ENCODE peak calls at places on chromosomes 7 and 10, in ten cellular contexts. One of them, this sample, is unnamed.

GRCh38 chr7:31950101-31950755 is 120.0 kb downstream of the PDE1C start:
- DNase-seq in stimulated activated CD8-positive, alpha-beta memory T cell treated with anti-CD3 and anti-CD28 coated beads, Interleukin-15, amount 100 ng/mL, for 24 hours: no peak
- DNase-seq in amniotic stem cell: no peak
- DNase-seq in activated CD4-positive, alpha-beta T cell treated with anti-CD3 and anti-CD28 coated beads, Interleukin-2, amount 10 ng/mL, durations not matched to agents 24 days and 14 days: no peak
- DNase-seq in stimulated activated CD4-positive, alpha-beta T cell treated with anti-CD3 and anti-CD28 coated beads, Interleukin-4, amount 100 ng/mL, for 48 hours: no peak
- DNase-seq in heart left ventricle: no peak
- DNase-seq in NCI-H226: no peak
- DNase-seq in astrocyte of the spinal cord: peak; percentile 54
- DNase-seq in activated CD8-positive, alpha-beta T cell treated with anti-CD3 and anti-CD28 coated beads for 36 hours: no peak
- DNase-seq in aorta: no peak
- DNase-seq in this sample: no peak

GRCh38 chr10:97542169-97543024 is 30.2 kb upstream of the ANKRD2 start:
- DNase-seq in stimulated activated CD8-positive, alpha-beta memory T cell treated with anti-CD3 and anti-CD28 coated beads, Interleukin-15, amount 100 ng/mL, for 24 hours: no peak
- DNase-seq in amniotic stem cell: peak; percentile 73
- DNase-seq in activated CD4-positive, alpha-beta T cell treated with anti-CD3 and anti-CD28 coated beads, Interleukin-2, amount 10 ng/mL, durations not matched to agents 24 days and 14 days: peak; percentile 62
- DNase-seq in stimulated activated CD4-positive, alpha-beta T cell treated with anti-CD3 and anti-CD28 coated beads, Interleukin-4, amount 100 ng/mL, for 48 hours: no peak
- DNase-seq in heart left ventricle: peak; percentile 79
- DNase-seq in NCI-H226: peak; percentile 96
- DNase-seq in astrocyte of the spinal cord: peak; percentile 97
- DNase-seq in activated CD8-positive, alpha-beta T cell treated with anti-CD3 and anti-CD28 coated beads for 36 hours: peak; percentile 63
- DNase-seq in aorta: peak; percentile 89
- DNase-seq in this sample: no peak

GRCh38 chr10:121436630-121437311 is 161.5 kb downstream of the FGFR2 start:
- DNase-seq in stimulated activated CD8-positive, alpha-beta memory T cell treated with anti-CD3 and anti-CD28 coated beads, Interleukin-15, amount 100 ng/mL, for 24 hours: no peak
- DNase-seq in amniotic stem cell: no peak
- DNase-seq in activated CD4-positive, alpha-beta T cell treated with anti-CD3 and anti-CD28 coated beads, Interleukin-2, amount 10 ng/mL, durations not matched to agents 24 days and 14 days: no peak
- DNase-seq in stimulated activated CD4-positive, alpha-beta T cell treated with anti-CD3 and anti-CD28 coated beads, Interleukin-4, amount 100 ng/mL, for 48 hours: no peak
- DNase-seq in heart left ventricle: no peak
- DNase-seq in NCI-H226: no peak
- DNase-seq in astrocyte of the spinal cord: no peak
- DNase-seq in activated CD8-positive, alpha-beta T cell treated with anti-CD3 and anti-CD28 coated beads for 36 hours: no peak
- DNase-seq in aorta: no peak
- DNase-seq in this sample: no peak

GRCh38 chr10:89427629-89428028 is 13.3 kb downstream of the IFIT5 start:
- DNase-seq in stimulated activated CD8-positive, alpha-beta memory T cell treated with anti-CD3 and anti-CD28 coated beads, Interleukin-15, amount 100 ng/mL, for 24 hours: no peak
- DNase-seq in amniotic stem cell: peak; percentile 59
- DNase-seq in activated CD4-positive, alpha-beta T cell treated with anti-CD3 and anti-CD28 coated beads, Interleukin-2, amount 10 ng/mL, durations not matched to agents 24 days and 14 days: no peak
- DNase-seq in stimulated activated CD4-positive, alpha-beta T cell treated with anti-CD3 and anti-CD28 coated beads, Interleukin-4, amount 100 ng/mL, for 48 hours: no peak
- DNase-seq in heart left ventricle: no peak
- DNase-seq in NCI-H226: peak; percentile 58
- DNase-seq in astrocyte of the spinal cord: peak; percentile 86
- DNase-seq in activated CD8-positive, alpha-beta T cell treated with anti-CD3 and anti-CD28 coated beads for 36 hours: no peak
- DNase-seq in aorta: no peak
- DNase-seq in this sample: no peak

GRCh38 chr10:102814873-102815661 is 22.1 kb downstream of the CYP17A1 start:
- DNase-seq in stimulated activated CD8-positive, alpha-beta memory T cell treated with anti-CD3 and anti-CD28 coated beads, Interleukin-15, amount 100 ng/mL, for 24 hours: no peak
- DNase-seq in amniotic stem cell: no peak
- DNase-seq in activated CD4-positive, alpha-beta T cell treated with anti-CD3 and anti-CD28 coated beads, Interleukin-2, amount 10 ng/mL, durations not matched to agents 24 days and 14 days: no peak
- DNase-seq in stimulated activated CD4-positive, alpha-beta T cell treated with anti-CD3 and anti-CD28 coated beads, Interleukin-4, amount 100 ng/mL, for 48 hours: no peak
- DNase-seq in heart left ventricle: peak; percentile 77
- DNase-seq in NCI-H226: no peak
- DNase-seq in astrocyte of the spinal cord: peak; percentile 72
- DNase-seq in activated CD8-positive, alpha-beta T cell treated with anti-CD3 and anti-CD28 coated beads for 36 hours: no peak
- DNase-seq in aorta: peak; percentile 94
- DNase-seq in this sample: no peak

GRCh38 chr7:147261693-147262092 is 1145.1 kb downstream of the CNTNAP2 start:
- DNase-seq in stimulated activated CD8-positive, alpha-beta memory T cell treated with anti-CD3 and anti-CD28 coated beads, Interleukin-15, amount 100 ng/mL, for 24 hours: no peak
- DNase-seq in amniotic stem cell: no peak
- DNase-seq in activated CD4-positive, alpha-beta T cell treated with anti-CD3 and anti-CD28 coated beads, Interleukin-2, amount 10 ng/mL, durations not matched to agents 24 days and 14 days: no peak
- DNase-seq in stimulated activated CD4-positive, alpha-beta T cell treated with anti-CD3 and anti-CD28 coated beads, Interleukin-4, amount 100 ng/mL, for 48 hours: no peak
- DNase-seq in heart left ventricle: no peak
- DNase-seq in NCI-H226: no peak
- DNase-seq in astrocyte of the spinal cord: no peak
- DNase-seq in activated CD8-positive, alpha-beta T cell treated with anti-CD3 and anti-CD28 coated beads for 36 hours: no peak
- DNase-seq in aorta: no peak
- DNase-seq in this sample: no peak

GRCh38 chr10:28400678-28401077 is 97.8 kb upstream of the MPP7 start:
- DNase-seq in stimulated activated CD8-positive, alpha-beta memory T cell treated with anti-CD3 and anti-CD28 coated beads, Interleukin-15, amount 100 ng/mL, for 24 hours: no peak
- DNase-seq in amniotic stem cell: no peak
- DNase-seq in activated CD4-positive, alpha-beta T cell treated with anti-CD3 and anti-CD28 coated beads, Interleukin-2, amount 10 ng/mL, durations not matched to agents 24 days and 14 days: no peak
- DNase-seq in stimulated activated CD4-positive, alpha-beta T cell treated with anti-CD3 and anti-CD28 coated beads, Interleukin-4, amount 100 ng/mL, for 48 hours: no peak
- DNase-seq in heart left ventricle: no peak
- DNase-seq in NCI-H226: no peak
- DNase-seq in astrocyte of the spinal cord: no peak
- DNase-seq in activated CD8-positive, alpha-beta T cell treated with anti-CD3 and anti-CD28 coated beads for 36 hours: no peak
- DNase-seq in aorta: no peak
- DNase-seq in this sample: no peak

GRCh38 chr10:126646101-126646500 is 24.4 kb downstream of the C10orf90 start:
- DNase-seq in stimulated activated CD8-positive, alpha-beta memory T cell treated with anti-CD3 and anti-CD28 coated beads, Interleukin-15, amount 100 ng/mL, for 24 hours: no peak
- DNase-seq in amniotic stem cell: peak; percentile 2
- DNase-seq in activated CD4-positive, alpha-beta T cell treated with anti-CD3 and anti-CD28 coated beads, Interleukin-2, amount 10 ng/mL, durations not matched to agents 24 days and 14 days: no peak
- DNase-seq in stimulated activated CD4-positive, alpha-beta T cell treated with anti-CD3 and anti-CD28 coated beads, Interleukin-4, amount 100 ng/mL, for 48 hours: no peak
- DNase-seq in heart left ventricle: no peak
- DNase-seq in NCI-H226: no peak
- DNase-seq in astrocyte of the spinal cord: peak; percentile 49
- DNase-seq in activated CD8-positive, alpha-beta T cell treated with anti-CD3 and anti-CD28 coated beads for 36 hours: no peak
- DNase-seq in aorta: no peak
- DNase-seq in this sample: no peak

GRCh38 chr10:62851449-62851848 is 35.3 kb upstream of the EGR2 start:
- DNase-seq in stimulated activated CD8-positive, alpha-beta memory T cell treated with anti-CD3 and anti-CD28 coated beads, Interleukin-15, amount 100 ng/mL, for 24 hours: no peak
- DNase-seq in amniotic stem cell: no peak
- DNase-seq in activated CD4-positive, alpha-beta T cell treated with anti-CD3 and anti-CD28 coated beads, Interleukin-2, amount 10 ng/mL, durations not matched to agents 24 days and 14 days: peak; percentile 68
- DNase-seq in stimulated activated CD4-positive, alpha-beta T cell treated with anti-CD3 and anti-CD28 coated beads, Interleukin-4, amount 100 ng/mL, for 48 hours: no peak
- DNase-seq in heart left ventricle: no peak
- DNase-seq in NCI-H226: no peak
- DNase-seq in astrocyte of the spinal cord: no peak
- DNase-seq in activated CD8-positive, alpha-beta T cell treated with anti-CD3 and anti-CD28 coated beads for 36 hours: peak; percentile 48
- DNase-seq in aorta: no peak
- DNase-seq in this sample: no peak

This sample was measured in vagina.